ENCODE peak calls at places on chromosomes 13 and 19, in seven cellular contexts. U, V, F, N, Y, X and L are unnamed samples.

GRCh38 chr19:54436031-54436523 is 12.9 kb upstream of the LENG8 start:
- DNase-seq in U (no peak), V (no peak), F (peak), N (no peak), Y (no peak), X (no peak), L (no peak)

GRCh38 chr19:7550987-7551761 is 15.7 kb downstream of the PNPLA6 start:
- DNase-seq in U (peak), V (no peak), F (no peak), N (no peak), Y (peak), X (no peak), L (peak)

GRCh38 chr19:14603990-14604387 is 21.1 kb downstream of the CLEC17A start:
- DNase-seq in U (no peak), V (no peak), F (no peak), N (no peak), Y (peak), X (no peak), L (no peak)

GRCh38 chr19:35254341-35255297 is 5.8 kb downstream of the LSR start:
- DNase-seq in U (no peak), V (no peak), F (no peak), N (no peak), Y (no peak), X (no peak), L (no peak)

GRCh38 chr13:113458218-113459065 is 5.2 kb upstream of the ADPRHL1 start:
- DNase-seq in U (no peak), V (no peak), F (no peak), N (no peak), Y (no peak), X (no peak), L (peak)

GRCh38 chr19:54428323-54429175 is 13.3 kb downstream of the TTYH1 start:
- DNase-seq in U (no peak), V (no peak), F (no peak), N (no peak), Y (no peak), X (no peak), L (no peak)

GRCh38 chr19:8441725-8442544 is 2.8 kb upstream of the HNRNPM start:
- DNase-seq in U (no peak), V (no peak), F (no peak), N (no peak), Y (no peak), X (no peak), L (no peak)

GRCh38 chr13:80070024-80070703 is 270.8 kb downstream of the SPRY2 start:
- DNase-seq in U (no peak), V (no peak), F (no peak), N (no peak), Y (no peak), X (no peak), L (no peak)

GRCh38 chr13:98482476-98483444 is 94.1 kb downstream of the STK24 start:
- DNase-seq in U (peak), V (peak), F (peak), N (no peak), Y (peak), X (no peak), L (no peak)

GRCh38 chr13:23020246-23020843 is 160.4 kb upstream of the SGCG start:
- DNase-seq in U (peak), V (peak), F (no peak), N (peak), Y (peak), X (peak), L (no peak)